ENCODE peak calls at places on chromosomes 7 and 10, in seven cellular contexts. Q is IMR-90; E is progenitor cell of endocrine pancreas; J is GM20000; G is transverse colon; F is mammary epithelial cell; O is CD4-positive, alpha-beta T cell. H is an unnamed sample.
A peak's percentile ranks its signal among the peaks of the same experiment; 100 is the strongest.

GRCh38 chr7:100003711-100004661 is 11.4 kb upstream of the ZKSCAN1 start:
- DNase-seq in E (peak; percentile 43), F (no peak), J (no peak), O (no peak), Q (no peak), G (peak; percentile 70), H (no peak)

GRCh38 chr10:95683966-95684365 is 9.8 kb downstream of the TCTN3 start:
- DNase-seq in F (no peak), G (no peak), E (no peak), O (no peak), J (no peak), Q (no peak), H (no peak)

GRCh38 chr7:122675011-122675410 is 23.9 kb downstream of the RNF133 start:
- DNase-seq in G (no peak), F (peak; percentile 24), O (no peak), J (no peak), E (no peak), Q (no peak), H (no peak)

GRCh38 chr10:130723704-130724103 is 587.5 kb downstream of the GLRX3 start:
- DNase-seq in O (no peak), E (no peak), G (no peak), Q (no peak), J (no peak), F (no peak), H (no peak)

GRCh38 chr7:123114288-123114687 is 85.5 kb downstream of the SLC13A1 start:
- DNase-seq in O (no peak), E (no peak), F (no peak), Q (no peak), J (no peak), G (no peak), H (no peak)

GRCh38 chr10:78879621-78880020 is 189.1 kb upstream of the ZMIZ1 start:
- DNase-seq in F (no peak), O (no peak), G (no peak), Q (no peak), E (no peak), J (no peak), H (no peak)

GRCh38 chr10:131211146-131211545 is 100.4 kb downstream of the TCERG1L start:
- DNase-seq in Q (no peak), J (no peak), E (no peak), O (no peak), G (no peak), F (no peak), H (no peak)

GRCh38 chr7:41890631-41891265 is 187.9 kb upstream of the INHBA start:
- DNase-seq in J (no peak), F (no peak), G (no peak), O (no peak), Q (no peak), E (no peak), H (no peak)

GRCh38 chr10:60521974-60522405 is 132.3 kb upstream of the ANK3 start:
- DNase-seq in G (no peak), E (peak; percentile 11), O (no peak), Q (peak; percentile 4), J (no peak), F (peak; percentile 73), H (no peak)

GRCh38 chr10:22230331-22230833 is 12.6 kb upstream of the EBLN1 start:
- DNase-seq in O (no peak), G (no peak), Q (peak; percentile 29), E (no peak), F (peak; percentile 45), J (peak; percentile 44), H (no peak)

GRCh38 chr7:2568521-2569223 is 9.9 kb downstream of the IQCE start:
- DNase-seq in G (no peak), J (no peak), E (no peak), Q (no peak), O (no peak), F (no peak), H (no peak)

GRCh38 chr10:132865236-132865635 is 77.1 kb downstream of the CFAP46 start:
- DNase-seq in F (no peak), G (peak; percentile 0), Q (no peak), O (no peak), E (peak; percentile 9), J (no peak), H (no peak)

GRCh38 chr7:94170836-94171235 is 166.7 kb upstream of the BET1 start:
- DNase-seq in O (no peak), J (peak; percentile 31), Q (no peak), E (no peak), G (no peak), F (peak; percentile 21), H (no peak)

GRCh38 chr7:1819258-1819841 is 149.3 kb downstream of the ELFN1 start:
- DNase-seq in F (no peak), G (no peak), E (no peak), J (no peak), O (no peak), Q (no peak), H (no peak)

GRCh38 chr7:54705436-54705835 is 53.6 kb downstream of the SEC61G start:
- DNase-seq in J (no peak), G (no peak), F (peak; percentile 72), Q (peak; percentile 37), O (no peak), E (no peak), H (no peak)

GRCh38 chr10:78630944-78631838 is 437.6 kb upstream of the ZMIZ1 start:
- DNase-seq in F (no peak), J (no peak), E (no peak), Q (peak; percentile 61), O (no peak), G (no peak), H (no peak)

GRCh38 chr7:14836571-14837189 is 65.9 kb downstream of the DGKB start:
- DNase-seq in Q (peak; percentile 75), O (no peak), J (no peak), G (no peak), E (no peak), F (peak; percentile 56), H (no peak)

GRCh38 chr7:379456-380225 is 89.7 kb downstream of the FOXL3 start:
- DNase-seq in F (no peak), Q (no peak), J (peak; percentile 43), E (no peak), O (no peak), G (peak; percentile 18), H (no peak)

GRCh38 chr7:149459201-149459539 is 1.7 kb downstream of the ZNF777 start:
- DNase-seq in O (no peak), G (no peak), Q (no peak), F (no peak), E (no peak), J (no peak), H (no peak)

GRCh38 chr7:96718107-96719003 is 8.7 kb upstream of the SEM1 start:
- DNase-seq in O (no peak), Q (no peak), G (no peak), E (no peak), F (no peak), J (no peak), H (no peak)

GRCh38 chr10:5622586-5622985 is 43.8 kb downstream of the ASB13 start:
- DNase-seq in F (peak; percentile 28), O (no peak), Q (peak; percentile 36), G (no peak), E (no peak), J (no peak), H (no peak)

GRCh38 chr10:107616463-107617131 is 452.1 kb upstream of the SORCS1 start:
- DNase-seq in F (peak; percentile 87), E (no peak), Q (peak; percentile 26), J (no peak), G (no peak), O (no peak), H (no peak)

GRCh38 chr7:108347616-108348015 is 108.6 kb downstream of the NRCAM start:
- DNase-seq in Q (peak; percentile 49), J (no peak), G (no peak), F (peak; percentile 42), O (no peak), E (peak; percentile 37), H (no peak)

GRCh38 chr10:79339266-79339665 is 8.0 kb upstream of the PPIF start:
- DNase-seq in O (no peak), Q (no peak), F (no peak), J (no peak), G (no peak), E (no peak), H (no peak)

GRCh38 chr7:8436965-8437364 is 3.6 kb downstream of the NXPH1 start:
- DNase-seq in F (peak; percentile 29), J (peak; percentile 81), E (peak; percentile 75), G (peak; percentile 57), Q (no peak), O (no peak), H (no peak)

GRCh38 chr7:100677308-100678095 is 4.0 kb downstream of the GNB2 start:
- DNase-seq in J (peak; percentile 25), Q (no peak), F (no peak), G (peak; percentile 8), E (no peak), O (no peak), H (no peak)

GRCh38 chr7:131574741-131575140 is 18.3 kb upstream of the PODXL start:
- DNase-seq in Q (no peak), O (no peak), F (no peak), E (no peak), J (no peak), G (no peak), H (no peak)

GRCh38 chr10:118277871-118278270 is 64.3 kb downstream of the FAM204A start:
- DNase-seq in J (no peak), Q (no peak), G (no peak), E (no peak), F (no peak), O (no peak), H (no peak)

GRCh38 chr7:47503283-47503682 is 78.6 kb downstream of the TNS3 start:
- DNase-seq in Q (peak; percentile 84), J (no peak), G (no peak), E (no peak), O (no peak), F (no peak), H (no peak)
- TF ChIP-seq CTCF in Q (no peak), J (no peak), G (no peak), E (no peak), O (no peak), F (no peak), H (no peak)

GRCh38 chr7:138649506-138649905 is 51.7 kb downstream of the SVOPL start:
- DNase-seq in E (no peak), O (no peak), J (no peak), G (no peak), F (peak; percentile 37), Q (no peak), H (no peak)

GRCh38 chr7:138645284-138645683 is 55.9 kb downstream of the SVOPL start:
- DNase-seq in G (no peak), J (no peak), E (no peak), Q (no peak), O (no peak), F (no peak), H (no peak)
- TF ChIP-seq CTCF in G (no peak), J (no peak), E (no peak), Q (no peak), O (no peak), F (no peak), H (no peak)

GRCh38 chr7:6423942-6424701 is 23.6 kb downstream of the DAGLB start:
- DNase-seq in J (no peak), E (no peak), O (no peak), F (peak; percentile 61), Q (no peak), G (peak; percentile 41), H (no peak)
- TF ChIP-seq CTCF in J (no peak), E (no peak), O (no peak), F (no peak), Q (no peak), G (no peak), H (no peak)

DNA sequence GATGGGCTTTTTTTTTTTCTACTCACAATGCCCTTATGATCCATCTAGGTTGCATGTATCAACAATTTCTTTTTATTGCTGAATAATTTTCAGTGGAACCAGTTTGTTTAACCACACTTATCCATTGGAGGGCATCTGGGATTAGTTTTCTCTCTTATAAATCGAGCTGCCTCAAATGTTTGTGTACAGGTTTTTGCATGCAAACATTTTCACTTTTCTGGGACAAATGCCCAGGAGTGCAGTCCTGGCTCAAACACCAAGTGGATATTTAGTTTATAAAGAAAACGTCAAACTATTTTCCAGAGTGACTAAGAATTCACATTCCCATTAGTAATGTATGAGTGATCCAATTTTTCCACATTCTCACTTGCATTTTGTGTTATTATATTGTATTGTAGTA is 313.4 kb downstream of the CXCL12 start:
- DNase-seq in E (no peak), Q (peak; percentile 90), J (no peak), O (no peak), G (no peak), F (no peak), H (no peak)
- TF ChIP-seq CTCF in E (no peak), Q (no peak), J (no peak), O (no peak), G (no peak), F (no peak), H (no peak)

H was measured in omental fat pad.